ENCODE peak calls at places on chromosomes 16 and 17, in nine cellular contexts. D, O, V, N, W, R, T, B and Q are unnamed samples.

GRCh38 chr17:73820686-73821448 is 176.6 kb upstream of the SDK2 start:
- DNase-seq in D (no peak), O (peak; percentile 61), V (no peak), N (no peak), W (no peak), R (no peak), T (no peak), B (no peak), Q (no peak)

GRCh38 chr16:4244254-4244812 is 2.5 kb upstream of the SRL start:
- DNase-seq in D (peak; percentile 61), O (peak; percentile 96), V (no peak), N (peak; percentile 66), W (no peak), R (no peak), T (no peak), B (peak; percentile 65), Q (no peak)

GRCh38 chr17:13593757-13594156 is 8.0 kb downstream of the HS3ST3A1 start:
- DNase-seq in D (no peak), O (no peak), V (no peak), N (peak; percentile 85), W (no peak), R (no peak), T (no peak), B (no peak), Q (no peak)

GRCh38 chr16:1656808-1657617 is 21.1 kb upstream of the JPT2 start:
- DNase-seq in D (no peak), O (no peak), V (no peak), N (no peak), W (no peak), R (no peak), T (no peak), B (no peak), Q (no peak)

GRCh38 chr17:68778726-68779125 is 176.5 kb downstream of the ABCA8 start:
- DNase-seq in D (no peak), O (no peak), V (no peak), N (no peak), W (no peak), R (no peak), T (no peak), B (no peak), Q (no peak)

GRCh38 chr17:75809631-75810111 is 25.1 kb downstream of the UNK start:
- DNase-seq in D (no peak), O (no peak), V (no peak), N (no peak), W (no peak), R (no peak), T (no peak), B (no peak), Q (no peak)

GRCh38 chr17:43176119-43176570 is 5.1 kb downstream of the NBR1 start:
- DNase-seq in D (no peak), O (no peak), V (no peak), N (no peak), W (no peak), R (no peak), T (no peak), B (no peak), Q (no peak)

GRCh38 chr17:64097196-64097936 is 32.6 kb downstream of the ERN1 start:
- DNase-seq in D (no peak), O (no peak), V (no peak), N (peak; percentile 72), W (no peak), R (no peak), T (no peak), B (no peak), Q (no peak)

GRCh38 chr17:75557075-75557851 is 30.3 kb upstream of the MYO15B start:
- DNase-seq in D (no peak), O (peak; percentile 79), V (no peak), N (peak; percentile 30), W (no peak), R (peak; percentile 18), T (no peak), B (no peak), Q (no peak)

GRCh38 chr17:48800626-48801217 is 16.3 kb downstream of the TTLL6 start:
- DNase-seq in D (no peak), O (no peak), V (no peak), N (no peak), W (no peak), R (no peak), T (no peak), B (no peak), Q (no peak)

GRCh38 chr16:2968368-2968737 is 795 bp upstream of the PAQR4 start:
- DNase-seq in D (no peak), O (no peak), V (no peak), N (no peak), W (no peak), R (no peak), T (no peak), B (no peak), Q (no peak)

GRCh38 chr17:78541488-78542237 is 35.5 kb downstream of the DNAH17 start:
- DNase-seq in D (no peak), O (no peak), V (no peak), N (peak; percentile 28), W (no peak), R (peak; percentile 15), T (no peak), B (peak; percentile 57), Q (no peak)

GRCh38 chr16:80117731-80118130 is 423.1 kb upstream of the DYNLRB2 start:
- DNase-seq in D (no peak), O (no peak), V (no peak), N (no peak), W (no peak), R (no peak), T (no peak), B (no peak), Q (no peak)

GRCh38 chr16:27400751-27401620 is 988 bp upstream of the IL21R start:
- DNase-seq in D (no peak), O (no peak), V (no peak), N (peak; percentile 53), W (peak; percentile 9), R (no peak), T (no peak), B (peak; percentile 46), Q (no peak)

GRCh38 chr16:3642397-3643094 is 11.9 kb upstream of the DNASE1 start:
- DNase-seq in D (no peak), O (no peak), V (no peak), N (peak; percentile 71), W (no peak), R (no peak), T (no peak), B (no peak), Q (no peak)

GRCh38 chr17:4142107-4142900 is 526 bp downstream of the ZZEF1 start:
- DNase-seq in D (no peak), O (no peak), V (no peak), N (peak; percentile 51), W (no peak), R (no peak), T (peak; percentile 16), B (no peak), Q (no peak)

GRCh38 chr17:73343739-73344454 is 32.1 kb upstream of the CDC42EP4 start:
- DNase-seq in D (no peak), O (no peak), V (no peak), N (no peak), W (no peak), R (no peak), T (no peak), B (no peak), Q (no peak)

GRCh38 chr16:84514874-84515835 is 10.7 kb upstream of the MEAK7 start:
- DNase-seq in D (no peak), O (no peak), V (no peak), N (no peak), W (peak; percentile 76), R (no peak), T (peak; percentile 57), B (no peak), Q (no peak)

GRCh38 chr17:20008242-20009051 is 712 bp upstream of the SPECC1 start:
- DNase-seq in D (peak; percentile 45), O (no peak), V (no peak), N (peak; percentile 8), W (no peak), R (no peak), T (no peak), B (no peak), Q (no peak)

GRCh38 chr16:15704545-15704987 is 54.5 kb downstream of the NDE1 start:
- DNase-seq in D (no peak), O (no peak), V (no peak), N (peak; percentile 65), W (peak; percentile 72), R (peak; percentile 47), T (peak; percentile 55), B (peak; percentile 64), Q (peak; percentile 58)

GRCh38 chr17:35651467-35651866 is 64.3 kb downstream of the AP2B1 start:
- DNase-seq in D (no peak), O (no peak), V (no peak), N (no peak), W (no peak), R (no peak), T (no peak), B (no peak), Q (no peak)

GRCh38 chr17:8556074-8556473 is 74.5 kb downstream of the MYH10 start:
- DNase-seq in D (no peak), O (no peak), V (no peak), N (peak; percentile 36), W (no peak), R (no peak), T (no peak), B (peak; percentile 8), Q (no peak)

GRCh38 chr17:65823713-65824112 is 262.3 kb upstream of the AXIN2 start:
- DNase-seq in D (no peak), O (no peak), V (no peak), N (no peak), W (no peak), R (no peak), T (no peak), B (no peak), Q (no peak)

GRCh38 chr17:4492762-4493561 is 5.7 kb upstream of the SPNS2 start:
- DNase-seq in D (no peak), O (no peak), V (no peak), N (peak; percentile 10), W (no peak), R (no peak), T (no peak), B (peak; percentile 40), Q (peak; percentile 73)

GRCh38 chr16:31301708-31302400 is 42.1 kb downstream of the ITGAM start:
- DNase-seq in D (no peak), O (no peak), V (no peak), N (peak; percentile 40), W (no peak), R (peak; percentile 3), T (no peak), B (peak; percentile 10), Q (no peak)

GRCh38 chr17:82898976-82899514 is 59.2 kb upstream of the ZNF750 start:
- DNase-seq in D (no peak), O (no peak), V (no peak), N (no peak), W (no peak), R (no peak), T (no peak), B (no peak), Q (no peak)

GRCh38 chr16:7405166-7405565 is 72.5 kb downstream of the RBFOX1 start:
- DNase-seq in D (peak; percentile 5), O (no peak), V (no peak), N (no peak), W (no peak), R (no peak), T (no peak), B (peak; percentile 65), Q (no peak)

GRCh38 chr17:39688945-39689344 is 1.1 kb upstream of the PGAP3 start:
- DNase-seq in D (no peak), O (no peak), V (no peak), N (no peak), W (no peak), R (no peak), T (no peak), B (no peak), Q (no peak)

GRCh38 chr16:1301562-1301961 is 7.9 kb upstream of the UBE2I start:
- DNase-seq in D (no peak), O (no peak), V (no peak), N (no peak), W (no peak), R (no peak), T (no peak), B (no peak), Q (no peak)